ENCODE peak calls at places on chromosomes 5 and 9, in six cellular contexts. A, B, P, O, S and G are unnamed samples.

GRCh38 chr5:57680686-57681085 is 198.1 kb upstream of the ACTBL2 start:
- DNase-seq in A (no peak), B (no peak), P (no peak), O (no peak), S (no peak), G (no peak)

GRCh38 chr5:163727028-163727427 is 221.6 kb downstream of the MAT2B start:
- DNase-seq in A (no peak), B (no peak), P (no peak), O (no peak), S (no peak), G (no peak)

GRCh38 chr5:73823508-73823925 is 197.5 kb downstream of the ARHGEF28 start:
- DNase-seq in A (no peak), B (no peak), P (no peak), O (peak), S (no peak), G (no peak)

GRCh38 chr5:8641796-8642505 is 773.0 kb downstream of the MTRR start:
- DNase-seq in A (no peak), B (no peak), P (no peak), O (no peak), S (no peak), G (no peak)

GRCh38 chr9:17402309-17402708 is 176.6 kb upstream of the SH3GL2 start:
- DNase-seq in A (no peak), B (no peak), P (no peak), O (peak), S (no peak), G (peak)

GRCh38 chr9:75064307-75065025 is 23.5 kb downstream of the NMRK1 start:
- DNase-seq in A (no peak), B (no peak), P (no peak), O (peak), S (no peak), G (no peak)

GRCh38 chr5:159405611-159406031 is 75.3 kb upstream of the IL12B start:
- DNase-seq in A (no peak), B (no peak), P (no peak), O (no peak), S (no peak), G (no peak)

GRCh38 chr5:7897014-7897600 is 28.2 kb downstream of the MTRR start:
- DNase-seq in A (no peak), B (peak), P (no peak), O (peak), S (no peak), G (peak)

GRCh38 chr9:122053546-122053945 is 39.6 kb downstream of the TTLL11 start:
- DNase-seq in A (no peak), B (no peak), P (no peak), O (no peak), S (no peak), G (peak)

GRCh38 chr9:35844628-35845301 is 15.7 kb downstream of the TMEM8B start:
- DNase-seq in A (no peak), B (peak), P (no peak), O (peak), S (peak), G (peak)

GRCh38 chr5:64637144-64637543 is 53.2 kb upstream of the SHISAL2B start:
- DNase-seq in A (no peak), B (no peak), P (no peak), O (no peak), S (no peak), G (no peak)

GRCh38 chr9:130118841-130119520 is 53.2 kb upstream of the NCS1 start:
- DNase-seq in A (no peak), B (no peak), P (peak), O (peak), S (no peak), G (peak)

GRCh38 chr5:135534609-135535419 is 950 bp downstream of the NEUROG1 start:
- DNase-seq in A (no peak), B (no peak), P (no peak), O (no peak), S (no peak), G (no peak)

GRCh38 chr5:150271923-150272322 is 17.6 kb downstream of the CAMK2A start:
- DNase-seq in A (no peak), B (no peak), P (no peak), O (peak), S (no peak), G (no peak)

GRCh38 chr5:95988877-95989276 is 27.2 kb upstream of the ELL2 start:
- DNase-seq in A (no peak), B (no peak), P (no peak), O (no peak), S (no peak), G (no peak)